ENCODE peak calls at places on chromosomes 13 and 19, in ten cellular contexts. M is hypothalamus; I is PC-9; Q is SW480; G is mesendoderm; K is GM23248; J is T-helper 9 cell; X is T-helper 22 cell; F is 8988T; U is naive thymus-derived CD4-positive, alpha-beta T cell. E is an unnamed sample.

GRCh38 chr13:66665991-66666390 is 564.1 kb downstream of the PCDH9 start:
- DNase-seq in F (no peak), G (peak), I (peak), Q (peak), U (no peak), X (no peak), K (peak), M (peak), J (no peak), E (peak)

GRCh38 chr19:2491130-2491801 is 15.3 kb downstream of the GADD45B start:
- DNase-seq in G (no peak), Q (peak), U (no peak), I (peak), K (peak), X (no peak), M (no peak), F (peak), J (no peak), E (peak)

GRCh38 chr13:99709134-99709533 is 207.9 kb downstream of the TM9SF2 start:
- DNase-seq in U (no peak), K (no peak), I (no peak), M (no peak), Q (no peak), G (no peak), X (no peak), J (no peak), F (no peak), E (no peak)

GRCh38 chr19:33771308-33772101 is 25.2 kb upstream of the KCTD15 start:
- DNase-seq in Q (peak), X (peak), G (peak), J (peak), U (peak), I (peak), M (peak), F (peak), K (peak), E (peak)

GRCh38 chr13:101258509-101258908 is 157.8 kb downstream of the NALCN start:
- DNase-seq in G (peak), X (no peak), U (no peak), F (no peak), K (peak), I (no peak), M (no peak), Q (no peak), J (no peak), E (no peak)

GRCh38 chr19:45069056-45069455 is 7.2 kb downstream of the ZNF296 start:
- DNase-seq in F (no peak), G (peak), J (no peak), K (peak), M (no peak), X (no peak), U (no peak), I (peak), Q (peak), E (peak)

GRCh38 chr13:43905435-43906031 is 25.8 kb downstream of the LACC1 start:
- DNase-seq in I (peak), F (no peak), Q (peak), U (peak), X (no peak), J (no peak), G (peak), K (peak), M (no peak), E (peak)

GRCh38 chr13:113981201-113981605 is 7.3 kb upstream of the C13orf46 start:
- DNase-seq in K (peak), U (no peak), M (no peak), Q (peak), G (no peak), X (no peak), F (no peak), I (peak), J (no peak), E (no peak)

GRCh38 chr19:19627716-19628498 is at the start of gene LPAR2:
- DNase-seq in K (peak), I (peak), F (peak), Q (peak), U (peak), X (peak), G (peak), M (no peak), J (peak), E (peak)

GRCh38 chr13:113592571-113592970 is 8.0 kb downstream of the TFDP1 start:
- DNase-seq in F (no peak), U (no peak), X (no peak), I (no peak), Q (no peak), M (no peak), K (peak), G (no peak), J (no peak), E (peak)

GRCh38 chr19:46714523-46715106 is 2.3 kb downstream of the PRKD2 start:
- DNase-seq in J (no peak), K (peak), G (no peak), M (no peak), I (no peak), X (no peak), Q (peak), U (no peak), F (peak), E (no peak)

GRCh38 chr13:74555291-74556001 is 421.2 kb upstream of the KLF12 start:
- DNase-seq in K (no peak), U (no peak), G (no peak), X (no peak), I (no peak), M (no peak), J (no peak), Q (no peak), F (no peak), E (no peak)

GRCh38 chr19:42412223-42412622 is 15.0 kb downstream of the LIPE start:
- DNase-seq in M (no peak), F (no peak), U (no peak), Q (peak), K (no peak), G (peak), J (no peak), X (no peak), I (peak), E (peak)

E was measured in H7.